ENCODE peak calls at places on chromosomes 16 and 17, in five cellular contexts. N is left lung, S is lower lobe of right lung, E is endothelial cell of umbilical vein, A is prostate gland. W is an unnamed sample.

GRCh38 chr16:56246051-56246817 is 54.9 kb downstream of the GNAO1 start:
- DNase-seq in A (no peak), N (no peak), E (no peak), S (no peak), W (no peak)

GRCh38 chr17:40949406-40949805 is 12.0 kb upstream of the KRT23 start:
- DNase-seq in E (no peak), N (no peak), S (no peak), A (no peak), W (no peak)

GRCh38 chr16:85989376-85989775 is 90.4 kb downstream of the IRF8 start:
- DNase-seq in N (no peak), A (no peak), E (no peak), S (no peak), W (no peak)

GRCh38 chr16:58485184-58485887 is 14.6 kb upstream of the NDRG4 start:
- DNase-seq in N (no peak), S (no peak), A (no peak), E (no peak), W (no peak)

GRCh38 chr17:79803997-79804855 is 7.3 kb upstream of the CBX8 start:
- DNase-seq in N (no peak), E (no peak), A (no peak), S (no peak), W (peak; percentile 60)

GRCh38 chr17:71983828-71984227 is 137.0 kb upstream of the SOX9 start:
- DNase-seq in N (no peak), A (no peak), E (no peak), S (no peak), W (no peak)

GRCh38 chr17:73767696-73768095 is 123.5 kb upstream of the SDK2 start:
- DNase-seq in N (no peak), S (no peak), E (no peak), A (no peak), W (no peak)

GRCh38 chr16:2701272-2701671 is 18.8 kb downstream of the PRSS27 start:
- DNase-seq in E (no peak), A (no peak), N (peak; percentile 68), S (no peak), W (no peak)

GRCh38 chr16:30535777-30536190 is 1.1 kb upstream of the ZNF747 start:
- DNase-seq in E (peak; percentile 69), S (peak; percentile 80), N (peak; percentile 87), A (peak; percentile 78), W (peak; percentile 64)

GRCh38 chr16:31528726-31529397 is 1.2 kb downstream of the AHSP start:
- DNase-seq in S (no peak), A (no peak), E (no peak), N (no peak), W (no peak)

GRCh38 chr17:37702605-37703004 is 42.3 kb downstream of the HNF1B start:
- DNase-seq in N (no peak), E (no peak), A (no peak), S (no peak), W (no peak)

GRCh38 chr16:69698404-69698803 is 28.0 kb downstream of the NQO1 start:
- DNase-seq in S (no peak), N (no peak), A (no peak), E (no peak), W (no peak)

GRCh38 chr16:81697321-81697885 is 81.7 kb upstream of the PLCG2 start:
- DNase-seq in S (no peak), A (peak; percentile 62), E (peak; percentile 79), N (peak; percentile 85), W (no peak)

GRCh38 chr16:88561485-88562369 is 8.5 kb upstream of the ZC3H18 start:
- DNase-seq in S (peak; percentile 61), N (no peak), E (peak; percentile 42), A (peak; percentile 19), W (peak; percentile 8)

GRCh38 chr16:11916524-11917285 is 949 bp upstream of the GSPT1 start:
- DNase-seq in S (no peak), E (no peak), N (no peak), A (peak; percentile 67), W (no peak)

GRCh38 chr17:81573794-81574642 is 21.9 kb upstream of the FAAP100 start:
- DNase-seq in S (no peak), E (no peak), A (no peak), N (no peak), W (no peak)

GRCh38 chr16:363110-364090 is 6.9 kb downstream of the MRPL28 start:
- DNase-seq in S (no peak), N (peak; percentile 67), A (no peak), E (no peak), W (no peak)

GRCh38 chr16:57516176-57516725 is 20.1 kb downstream of the CCDC102A start:
- DNase-seq in A (no peak), E (no peak), S (no peak), N (peak; percentile 71), W (no peak)

GRCh38 chr17:65183736-65184135 is 46.6 kb downstream of the RGS9 start:
- DNase-seq in E (peak; percentile 51), S (no peak), A (peak; percentile 4), N (no peak), W (no peak)

GRCh38 chr16:7521834-7522233 is 189.2 kb downstream of the RBFOX1 start:
- DNase-seq in A (no peak), S (no peak), E (no peak), N (no peak), W (no peak)

GRCh38 chr16:48035142-48035541 is 120.7 kb downstream of the ABCC12 start:
- DNase-seq in A (peak; percentile 16), S (no peak), E (no peak), N (no peak), W (no peak)

GRCh38 chr17:8995711-8996110 is 25.6 kb upstream of the NTN1 start:
- DNase-seq in S (no peak), A (no peak), N (no peak), E (no peak), W (no peak)

GRCh38 chr17:8994319-8994718 is 27.0 kb upstream of the NTN1 start:
- DNase-seq in N (peak; percentile 93), E (peak; percentile 47), S (peak; percentile 85), A (no peak), W (peak; percentile 11)

GRCh38 chr17:8988263-8988662 is 22.8 kb upstream of the PIK3R5 start:
- DNase-seq in S (no peak), A (no peak), N (no peak), E (no peak), W (no peak)

GRCh38 chr17:8986295-8986694 is 20.8 kb upstream of the PIK3R5 start:
- DNase-seq in N (no peak), E (no peak), A (no peak), S (no peak), W (no peak)

DNA sequence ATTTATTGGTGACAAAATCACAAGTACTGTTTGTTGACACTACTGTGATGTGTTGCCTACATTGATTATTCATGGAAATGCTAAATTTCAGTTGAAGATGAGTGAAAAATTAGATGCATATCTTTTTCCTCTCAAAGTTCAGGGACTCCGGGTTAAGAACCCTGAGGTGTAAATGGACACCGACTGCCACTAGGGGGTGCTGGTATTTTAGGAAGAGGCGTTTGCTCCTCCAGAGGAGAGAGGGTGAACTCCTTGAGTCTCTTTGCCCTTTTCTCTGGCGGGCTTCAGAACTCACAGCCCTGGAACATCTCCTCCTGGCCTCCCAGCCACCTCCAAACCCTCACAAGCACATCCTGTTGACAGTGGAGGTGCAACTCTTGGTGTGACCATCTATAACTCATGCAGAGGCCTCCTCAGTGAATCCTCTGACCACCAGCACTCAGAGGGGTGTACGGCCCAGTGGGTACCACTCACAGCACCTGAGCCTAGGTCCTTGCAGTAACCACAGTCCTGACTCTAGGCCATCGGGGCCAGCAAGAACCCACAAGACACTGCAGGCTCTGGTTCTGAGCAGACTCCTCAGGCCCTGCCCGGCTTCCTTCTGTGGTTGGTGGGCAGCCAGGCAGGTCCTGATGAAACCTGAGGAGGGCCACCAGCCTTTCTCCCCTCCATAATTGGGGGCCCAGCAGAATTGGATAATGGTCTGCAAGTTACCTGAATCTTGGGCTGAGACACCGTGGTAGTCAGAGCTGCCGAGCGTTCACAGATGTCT is 26.2 kb upstream of the PIK3R5 start:
- DNase-seq in E (peak; percentile 33), N (no peak), A (peak; percentile 61), S (peak; percentile 58), W (peak; percentile 47)
- TF ChIP-seq CTCF in E (peak; percentile 71), N (peak; percentile 74), A (peak; percentile 69), S (peak; percentile 83), W (no peak)

DNA sequence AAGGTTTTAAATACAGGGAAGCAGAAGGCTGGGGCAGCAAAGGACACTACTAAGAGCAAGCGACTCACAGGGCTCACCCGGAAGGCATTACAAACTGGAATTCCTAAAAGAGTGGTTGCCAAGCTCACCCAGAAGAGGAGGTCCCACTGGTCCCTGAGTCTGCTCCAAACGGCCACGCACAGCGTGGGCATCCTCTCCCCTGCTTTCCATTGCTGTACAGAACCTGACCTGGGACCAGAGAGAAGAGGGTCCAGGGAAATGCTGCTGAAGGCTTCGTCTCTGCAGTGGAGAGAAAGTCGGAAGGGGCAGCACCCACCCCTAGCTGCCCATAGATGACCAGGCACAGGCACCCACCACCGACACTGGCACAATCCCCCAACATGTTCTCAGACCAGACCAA is 67.2 kb downstream of the ADCY9 start:
- DNase-seq in S (no peak), E (no peak), N (no peak), A (no peak), W (no peak)
- H3K27ac ChIP-seq in S (no peak overlapping the region), E (no peak overlapping the region), N (no peak overlapping the region), A (no peak overlapping the region), W (no peak overlapping the region)

DNA sequence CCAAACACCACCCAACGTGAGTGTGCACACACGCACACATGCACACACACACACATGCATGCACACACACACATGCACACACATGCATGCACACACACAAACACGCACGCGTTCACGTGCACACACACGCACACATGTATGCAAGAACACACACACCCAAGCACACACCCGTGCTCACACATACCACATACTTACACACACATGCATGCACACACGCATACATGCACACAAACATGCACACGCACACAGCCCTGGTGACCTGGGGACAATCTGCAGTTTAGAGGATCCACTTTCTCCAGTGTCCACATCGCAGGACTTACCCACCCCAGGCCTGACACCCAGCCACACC is 6.2 kb downstream of the USH1G start:
- DNase-seq in S (no peak), N (no peak), A (no peak), E (no peak), W (no peak)
- H3K27me3 ChIP-seq in S (peaks cover 38% of the 10 kb centered on the region), N (peaks cover 6% of the 10 kb centered on the region), A (no peaks in the 10 kb centered on the region), E (peaks cover 4% of the 10 kb centered on the region), W (peaks cover 4% of the 10 kb centered on the region)

GRCh38 chr17:45269912-45270311 is 8.0 kb upstream of the SPATA32 start:
- DNase-seq in A (no peak), E (no peak), N (no peak), S (no peak), W (no peak)

GRCh38 chr17:45274033-45274432 is 12.1 kb upstream of the SPATA32 start:
- DNase-seq in E (no peak), S (no peak), A (no peak), N (peak; percentile 43), W (no peak)

GRCh38 chr17:45273551-45273957 is 11.7 kb upstream of the SPATA32 start:
- DNase-seq in N (peak; percentile 67), A (no peak), E (peak; percentile 70), S (no peak), W (no peak)

GRCh38 chr17:45271603-45272002 is 9.7 kb upstream of the SPATA32 start:
- DNase-seq in E (no peak), S (no peak), A (no peak), N (no peak), W (no peak)

DNA sequence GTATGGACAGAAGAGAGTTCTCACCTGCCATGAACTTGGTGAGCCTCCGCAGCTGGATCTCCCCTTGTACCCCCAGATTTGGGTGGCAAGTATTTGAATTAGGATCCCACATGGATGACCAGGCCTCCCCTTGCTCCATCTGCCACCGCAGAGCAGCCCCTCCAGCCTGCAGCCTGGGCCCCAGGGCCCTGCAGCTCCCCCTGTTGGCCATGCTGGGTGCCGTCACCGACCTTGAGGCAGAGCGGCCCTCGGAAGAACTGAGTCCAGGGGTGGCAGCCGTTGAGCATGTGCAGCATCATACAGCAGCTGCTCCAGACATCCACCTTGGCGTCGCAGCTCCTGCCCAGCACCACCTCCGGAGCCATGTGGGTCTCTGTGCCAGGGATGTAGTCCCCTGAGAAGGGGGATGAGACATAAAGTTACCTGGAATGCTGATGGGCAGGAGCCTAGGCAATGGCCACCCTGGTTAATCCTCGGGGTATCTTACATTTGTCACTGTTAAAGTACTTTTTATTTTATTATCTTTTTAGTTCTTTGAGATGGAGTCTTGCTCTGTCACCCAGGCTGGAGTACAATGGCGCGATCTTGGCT is 9.0 kb upstream of the SPATA32 start:
- DNase-seq in S (no peak), A (no peak), N (peak; percentile 85), E (no peak), W (no peak)
- TF ChIP-seq CTCF in S (peak; percentile 59), A (no peak), N (peak; percentile 34), E (peak; percentile 74), W (peak; percentile 74)